ENCODE peak calls at places on chromosomes 6 and 20, in six cellular contexts. A is stimulated activated CD4-positive, alpha-beta T cell treated with anti-CD3 and anti-CD28 coated beads, Interleukin-4, amount 100 ng/mL, for 1 hour; W is fibroblast of lung; J is CD8-positive, alpha-beta T cell; B is activated naive CD4-positive, alpha-beta T cell; T is AML-193. X is an unnamed sample.

GRCh38 chr6:166677941-166678340 is 50.9 kb upstream of the RPS6KA2 start:
- DNase-seq in A (no peak), W (no peak), J (no peak), B (no peak), T (no peak), X (no peak)

GRCh38 chr6:55964136-55964535 is 88.7 kb upstream of the BMP5 start:
- DNase-seq in A (no peak), W (no peak), J (no peak), B (no peak), T (no peak), X (no peak)

GRCh38 chr6:156949376-156949775 is 172.2 kb downstream of the ARID1B start:
- DNase-seq in A (no peak), W (peak), J (no peak), B (no peak), T (no peak), X (no peak)

GRCh38 chr6:107560657-107561056 is 70.7 kb downstream of the SOBP start:
- DNase-seq in A (no peak), W (peak), J (no peak), B (no peak), T (no peak), X (no peak)

GRCh38 chr20:1423625-1424106 is 30.8 kb upstream of the FKBP1A start:
- DNase-seq in A (no peak), W (peak), J (no peak), B (no peak), T (no peak), X (no peak)

GRCh38 chr6:165695736-165696515 is 32.9 kb upstream of the PDE10A start:
- DNase-seq in A (no peak), W (no peak), J (no peak), B (no peak), T (no peak), X (no peak)

GRCh38 chr6:52416629-52417151 is 3.5 kb upstream of the EFHC1 start:
- DNase-seq in A (no peak), W (peak), J (no peak), B (no peak), T (peak), X (no peak)

GRCh38 chr6:31834704-31835375 is 7.3 kb downstream of the HSPA1B start:
- DNase-seq in A (peak), W (no peak), J (peak), B (peak), T (peak), X (peak)

GRCh38 chr6:73732845-73733675 is 37.1 kb downstream of the CD109 start:
- DNase-seq in A (peak), W (peak), J (peak), B (peak), T (peak), X (no peak)

GRCh38 chr6:109447878-109448555 is 7.5 kb downstream of the SMPD2 start:
- DNase-seq in A (no peak), W (peak), J (no peak), B (no peak), T (peak), X (no peak)

GRCh38 chr20:32037929-32038328 is 14.1 kb upstream of the HCK start:
- DNase-seq in A (no peak), W (peak), J (no peak), B (no peak), T (no peak), X (no peak)

GRCh38 chr6:6230286-6230685 is 90.2 kb downstream of the F13A1 start:
- DNase-seq in A (no peak), W (no peak), J (no peak), B (no peak), T (no peak), X (no peak)

GRCh38 chr20:22862645-22863230 is 172.4 kb upstream of the SSTR4 start:
- DNase-seq in A (no peak), W (no peak), J (no peak), B (no peak), T (no peak), X (no peak)

GRCh38 chr20:57450931-57451330 is 59.7 kb downstream of the RBM38 start:
- DNase-seq in A (no peak), W (no peak), J (no peak), B (no peak), T (no peak), X (no peak)

GRCh38 chr6:73704260-73704659 is 8.3 kb downstream of the CD109 start:
- DNase-seq in A (no peak), W (peak), J (no peak), B (no peak), T (no peak), X (peak)

GRCh38 chr6:134373282-134373922 is 55.5 kb upstream of the SGK1 start:
- DNase-seq in A (no peak), W (peak), J (no peak), B (no peak), T (peak), X (no peak)

GRCh38 chr6:156948240-156948639 is 171.1 kb downstream of the ARID1B start:
- DNase-seq in A (no peak), W (no peak), J (no peak), B (no peak), T (no peak), X (no peak)

GRCh38 chr20:58014628-58015315 is 213.7 kb downstream of the ANKRD60 start:
- DNase-seq in A (no peak), W (no peak), J (no peak), B (no peak), T (no peak), X (no peak)

GRCh38 chr6:127641905-127642304 is 64.9 kb downstream of the C6orf58 start:
- DNase-seq in A (peak), W (peak), J (no peak), B (no peak), T (peak), X (no peak)

GRCh38 chr6:72522735-72523141 is 99.1 kb upstream of the KCNQ5 start:
- DNase-seq in A (peak), W (no peak), J (no peak), B (no peak), T (peak), X (no peak)

GRCh38 chr20:20699917-20700316 is 12.5 kb downstream of the RALGAPA2 start:
- DNase-seq in A (no peak), W (no peak), J (no peak), B (no peak), T (no peak), X (no peak)

GRCh38 chr6:82322386-82322785 is 41.2 kb upstream of the TPBG start:
- DNase-seq in A (no peak), W (no peak), J (no peak), B (no peak), T (no peak), X (no peak)

GRCh38 chr6:45915776-45916348 is 99.8 kb downstream of the CLIC5 start:
- DNase-seq in A (no peak), W (no peak), J (no peak), B (no peak), T (no peak), X (no peak)

GRCh38 chr6:6825153-6825847 is 236.8 kb downstream of the LY86 start:
- DNase-seq in A (no peak), W (no peak), J (no peak), B (no peak), T (no peak), X (no peak)

GRCh38 chr20:61537721-61538480 is 285.8 kb downstream of the CDH4 start:
- DNase-seq in A (no peak), W (no peak), J (no peak), B (no peak), T (no peak), X (no peak)

GRCh38 chr6:138673317-138674014 is 100.1 kb upstream of the CCDC28A start:
- DNase-seq in A (no peak), W (peak), J (no peak), B (no peak), T (peak), X (no peak)

GRCh38 chr6:146915671-146916127 is 288.5 kb upstream of the STXBP5 start:
- DNase-seq in A (no peak), W (peak), J (no peak), B (no peak), T (peak), X (no peak)

GRCh38 chr6:119978274-119978889 is 628.8 kb upstream of the MAN1A1 start:
- DNase-seq in A (no peak), W (peak), J (no peak), B (no peak), T (peak), X (no peak)

GRCh38 chr6:116996842-116997241 is 119.8 kb downstream of the RFX6 start:
- DNase-seq in A (no peak), W (no peak), J (no peak), B (no peak), T (no peak), X (no peak)

GRCh38 chr20:10502098-10502526 is 67.0 kb downstream of the SLX4IP start:
- DNase-seq in A (no peak), W (no peak), J (no peak), B (no peak), T (no peak), X (no peak)

GRCh38 chr6:20652691-20653479 is 118.6 kb downstream of the CDKAL1 start:
- DNase-seq in A (no peak), W (peak), J (no peak), B (no peak), T (no peak), X (no peak)

GRCh38 chr6:89745728-89746127 is 73.9 kb downstream of the MDN1 start:
- DNase-seq in A (no peak), W (peak), J (no peak), B (no peak), T (no peak), X (no peak)

GRCh38 chr20:38110525-38111178 is 54.4 kb downstream of the TGM2 start:
- DNase-seq in A (no peak), W (no peak), J (no peak), B (no peak), T (no peak), X (no peak)

GRCh38 chr6:2971420-2972218 is at the start of gene SERPINB6:
- DNase-seq in A (peak), W (peak), J (no peak), B (no peak), T (peak), X (no peak)

GRCh38 chr20:21018576-21018975 is 87.6 kb downstream of the LINC00237 start:
- DNase-seq in A (no peak), W (no peak), J (no peak), B (no peak), T (no peak), X (no peak)

GRCh38 chr20:53826597-53827291 is 233.1 kb upstream of the ZNF217 start:
- DNase-seq in A (no peak), W (peak), J (no peak), B (no peak), T (no peak), X (no peak)

X was measured in GOT3.